ENCODE peak calls at places on chromosomes 11 and 22, in four cellular contexts. One of them, this sample, is unnamed.
A peak's percentile ranks its signal among the peaks of the same experiment; 100 is the strongest.

GRCh38 chr11:12289667-12290476 is 87.5 kb upstream of the PARVA start:
- DNase-seq in GM12878: no peak
- DNase-seq in GM12891: no peak
- DNase-seq in K562: no peak
- DNase-seq in this sample: no peak

GRCh38 chr11:131688056-131688693 is 317.8 kb downstream of the NTM start:
- DNase-seq in GM12878: no peak
- DNase-seq in GM12891: peak; percentile 92
- DNase-seq in K562: peak; percentile 87
- DNase-seq in this sample: no peak

GRCh38 chr11:126544311-126545056 is 189.0 kb downstream of the ST3GAL4 start:
- DNase-seq in GM12878: no peak
- DNase-seq in GM12891: no peak
- DNase-seq in K562: no peak
- DNase-seq in this sample: no peak

GRCh38 chr22:24996420-24996952 is 44.0 kb downstream of the KIAA1671 start:
- DNase-seq in GM12878: no peak
- DNase-seq in GM12891: no peak
- DNase-seq in K562: no peak
- DNase-seq in this sample: no peak

GRCh38 chr11:46050065-46050464 is 71.2 kb downstream of the PHF21A start:
- DNase-seq in GM12878: no peak
- DNase-seq in GM12891: no peak
- DNase-seq in K562: no peak
- DNase-seq in this sample: no peak

GRCh38 chr11:3849297-3849874 is 6.1 kb upstream of the STIM1 start:
- DNase-seq in GM12878: no peak
- DNase-seq in GM12891: no peak
- DNase-seq in K562: peak; percentile 42
- DNase-seq in this sample: no peak

GRCh38 chr11:111942826-111943225 is 5.7 kb downstream of the DIXDC1 start:
- DNase-seq in GM12878: no peak
- DNase-seq in GM12891: no peak
- DNase-seq in K562: no peak
- DNase-seq in this sample: no peak

GRCh38 chr11:77189588-77190210 is 61.7 kb downstream of the MYO7A start:
- DNase-seq in GM12878: no peak
- DNase-seq in GM12891: no peak
- DNase-seq in K562: no peak
- DNase-seq in this sample: no peak

GRCh38 chr11:34609850-34610249 is 11.0 kb upstream of the EHF start:
- DNase-seq in GM12878: no peak
- DNase-seq in GM12891: no peak
- DNase-seq in K562: peak; percentile 46
- DNase-seq in this sample: no peak

GRCh38 chr11:134052988-134053945 is 15.6 kb upstream of the JAM3 start:
- DNase-seq in GM12878: no peak
- DNase-seq in GM12891: no peak
- DNase-seq in K562: no peak
- DNase-seq in this sample: no peak

GRCh38 chr11:87421422-87421821 is 383.7 kb downstream of the TMEM135 start:
- DNase-seq in GM12878: peak; percentile 27
- DNase-seq in GM12891: peak; percentile 11
- DNase-seq in K562: peak; percentile 75
- DNase-seq in this sample: peak; percentile 39

GRCh38 chr22:26431151-26431995 is 2.3 kb downstream of the ASPHD2 start:
- DNase-seq in GM12878: peak; percentile 26
- DNase-seq in GM12891: no peak
- DNase-seq in K562: no peak
- DNase-seq in this sample: no peak

GRCh38 chr11:35274909-35275807 is 136.2 kb downstream of the CD44 start:
- DNase-seq in GM12878: no peak
- DNase-seq in GM12891: no peak
- DNase-seq in K562: no peak
- DNase-seq in this sample: no peak

GRCh38 chr22:42544686-42545085 is 9.1 kb upstream of the SERHL2 start:
- DNase-seq in GM12878: no peak
- DNase-seq in GM12891: no peak
- DNase-seq in K562: no peak
- DNase-seq in this sample: no peak
- TF ChIP-seq POLR2AphosphoS5 in GM12878: no peak
- TF ChIP-seq POLR2AphosphoS5 in GM12891: no peak
- TF ChIP-seq POLR2AphosphoS5 in K562: no peak
- TF ChIP-seq POLR2AphosphoS5 in this sample: no peak

DNA sequence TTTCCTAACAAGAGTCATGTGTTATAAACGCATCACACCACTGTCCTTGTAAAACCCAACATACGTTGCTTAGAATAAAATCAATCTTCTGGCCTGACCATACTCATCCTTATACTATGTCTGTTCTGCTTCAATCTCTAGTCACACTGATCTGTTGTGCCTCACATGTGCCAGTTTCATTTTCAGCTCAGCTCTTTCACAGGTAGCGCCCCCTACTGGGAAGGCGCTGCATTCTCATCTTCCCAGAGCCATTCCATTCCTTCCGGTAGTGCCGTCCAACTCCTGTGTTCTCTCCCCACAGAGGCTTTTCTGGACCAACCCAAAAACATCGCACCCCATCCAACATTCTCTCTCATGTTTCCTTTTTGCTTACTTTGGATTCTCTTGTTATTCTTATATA is 22.2 kb downstream of the CASP5 start:
- DNase-seq in GM12878: peak; percentile 24
- DNase-seq in GM12891: no peak
- DNase-seq in K562: peak; percentile 22
- DNase-seq in this sample: peak; percentile 3
- TF ChIP-seq SPI1 in GM12878: no peak
- TF ChIP-seq SPI1 in GM12891: no peak
- TF ChIP-seq SPI1 in K562: no peak
- TF ChIP-seq SPI1 in this sample: no peak

GRCh38 chr11:45024846-45025623 is 74.4 kb upstream of the TP53I11 start:
- DNase-seq in GM12878: no peak
- DNase-seq in GM12891: no peak
- DNase-seq in K562: no peak
- DNase-seq in this sample: no peak
- TF ChIP-seq POLR2AphosphoS5 in GM12878: no peak
- TF ChIP-seq POLR2AphosphoS5 in GM12891: no peak
- TF ChIP-seq POLR2AphosphoS5 in K562: no peak
- TF ChIP-seq POLR2AphosphoS5 in this sample: no peak

GRCh38 chr11:96259053-96259837 is 83.8 kb downstream of the MAML2 start:
- DNase-seq in GM12878: no peak
- DNase-seq in GM12891: no peak
- DNase-seq in K562: no peak
- DNase-seq in this sample: no peak
- TF ChIP-seq SPI1 in GM12878: no peak
- TF ChIP-seq SPI1 in GM12891: no peak
- TF ChIP-seq SPI1 in K562: no peak
- TF ChIP-seq SPI1 in this sample: no peak

GRCh38 chr11:74018331-74019005 is 9.6 kb upstream of the UCP3 start:
- DNase-seq in GM12878: no peak
- DNase-seq in GM12891: no peak
- DNase-seq in K562: no peak
- DNase-seq in this sample: peak; percentile 70
- TF ChIP-seq POLR2AphosphoS5 in GM12878: no peak
- TF ChIP-seq POLR2AphosphoS5 in GM12891: no peak
- TF ChIP-seq POLR2AphosphoS5 in K562: no peak
- TF ChIP-seq POLR2AphosphoS5 in this sample: no peak

GRCh38 chr11:104609297-104609696 is 289.0 kb downstream of the CASP12 start:
- DNase-seq in GM12878: no peak
- DNase-seq in GM12891: peak; percentile 6
- DNase-seq in K562: no peak
- DNase-seq in this sample: no peak
- TF ChIP-seq SPI1 in GM12878: no peak
- TF ChIP-seq SPI1 in GM12891: no peak
- TF ChIP-seq SPI1 in K562: no peak
- TF ChIP-seq SPI1 in this sample: no peak

GRCh38 chr22:29263791-29264216 is 4.0 kb downstream of the RHBDD3 start:
- DNase-seq in GM12878: no peak
- DNase-seq in GM12891: no peak
- DNase-seq in K562: no peak
- DNase-seq in this sample: no peak

GRCh38 chr22:29265929-29266328 is 1.9 kb downstream of the RHBDD3 start:
- DNase-seq in GM12878: no peak
- DNase-seq in GM12891: no peak
- DNase-seq in K562: no peak
- DNase-seq in this sample: no peak

GRCh38 chr22:29266564-29267461 is 968 bp downstream of the RHBDD3 start:
- DNase-seq in GM12878: no peak
- DNase-seq in GM12891: no peak
- DNase-seq in K562: no peak
- DNase-seq in this sample: no peak

GRCh38 chr22:29267462-29267857 is 321 bp downstream of the RHBDD3 start:
- DNase-seq in GM12878: no peak
- DNase-seq in GM12891: no peak
- DNase-seq in K562: no peak
- DNase-seq in this sample: no peak

GRCh38 chr22:29265306-29265705 is 2.5 kb downstream of the RHBDD3 start:
- DNase-seq in GM12878: no peak
- DNase-seq in GM12891: no peak
- DNase-seq in K562: no peak
- DNase-seq in this sample: no peak
- TF ChIP-seq POLR2AphosphoS5 in GM12878: no peak
- TF ChIP-seq POLR2AphosphoS5 in GM12891: no peak
- TF ChIP-seq POLR2AphosphoS5 in K562: no peak
- TF ChIP-seq POLR2AphosphoS5 in this sample: no peak

DNA sequence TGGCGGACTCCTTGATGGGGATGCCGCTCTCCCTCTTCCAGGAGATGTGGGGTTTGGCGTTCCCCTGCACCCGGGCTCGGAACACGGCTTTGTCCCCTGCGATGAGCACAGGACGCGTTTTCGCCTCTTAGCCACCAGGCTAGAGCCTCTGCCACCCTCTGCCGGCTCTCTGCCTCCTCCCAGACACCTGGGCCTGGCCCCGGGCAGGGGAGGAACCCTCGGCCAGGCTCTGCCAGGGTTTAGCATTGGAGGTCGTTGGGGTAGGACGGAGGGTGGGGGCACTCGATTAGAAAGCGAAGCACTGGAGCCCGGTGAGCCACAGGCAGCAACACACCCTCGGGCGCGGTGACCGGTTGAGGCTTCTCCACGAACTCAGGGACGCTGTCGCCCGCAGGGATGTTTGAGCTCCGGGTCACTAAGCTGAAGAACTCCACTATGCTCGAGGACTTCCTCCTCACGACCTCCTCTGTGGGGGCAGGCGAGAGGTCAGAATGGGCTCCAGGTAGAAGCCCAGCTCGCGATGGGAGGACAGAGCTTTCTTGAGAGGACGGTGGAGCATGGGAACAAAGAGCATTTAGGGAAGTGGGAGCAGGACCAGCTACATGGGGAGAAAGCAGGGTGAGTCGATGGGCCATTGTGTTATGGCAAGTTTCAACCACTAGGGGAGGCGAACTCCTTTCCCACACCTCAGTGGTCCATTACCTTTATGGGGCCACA is 4.3 kb downstream of the IGSF22 start:
- DNase-seq in GM12878: no peak
- DNase-seq in GM12891: peak; percentile 61
- DNase-seq in K562: peak; percentile 76
- DNase-seq in this sample: peak; percentile 38
- TF ChIP-seq SPI1 in GM12878: peak; percentile 88
- TF ChIP-seq SPI1 in GM12891: peak; percentile 89
- TF ChIP-seq SPI1 in K562: peak; percentile 86
- TF ChIP-seq SPI1 in this sample: peak; percentile 82

GRCh38 chr11:104370478-104370877 is 206.5 kb upstream of the PDGFD start:
- DNase-seq in GM12878: no peak
- DNase-seq in GM12891: no peak
- DNase-seq in K562: no peak
- DNase-seq in this sample: no peak
- TF ChIP-seq POLR2AphosphoS5 in GM12878: no peak
- TF ChIP-seq POLR2AphosphoS5 in GM12891: no peak
- TF ChIP-seq POLR2AphosphoS5 in K562: no peak
- TF ChIP-seq POLR2AphosphoS5 in this sample: no peak

This sample was measured in HL-60.